ENCODE peak calls at places on chromosomes 7 and 10, in five cellular contexts. One of them, this sample, is unnamed.

GRCh38 chr7:47147213-47147631 is 434.7 kb downstream of the TNS3 start:
- DNase-seq in activated CD4-positive, alpha-beta T cell treated with anti-CD3 and anti-CD28 coated beads, Interleukin-2, amount 50 U/mL, for 24 hours: no peak
- DNase-seq in colonic mucosa: no peak
- DNase-seq in NCI-H510A: no peak
- DNase-seq in C1 segment of cervical spinal cord: no peak
- DNase-seq in this sample: no peak

GRCh38 chr7:141225916-141226618 is 152.2 kb downstream of the TMEM178B start:
- DNase-seq in NCI-H510A: no peak
- DNase-seq in C1 segment of cervical spinal cord: no peak
- DNase-seq in activated CD4-positive, alpha-beta T cell treated with anti-CD3 and anti-CD28 coated beads, Interleukin-2, amount 50 U/mL, for 24 hours: no peak
- DNase-seq in colonic mucosa: no peak
- DNase-seq in this sample: no peak

GRCh38 chr10:82880776-82881175 is 1005.8 kb downstream of the NRG3 start:
- DNase-seq in colonic mucosa: no peak
- DNase-seq in NCI-H510A: no peak
- DNase-seq in C1 segment of cervical spinal cord: no peak
- DNase-seq in activated CD4-positive, alpha-beta T cell treated with anti-CD3 and anti-CD28 coated beads, Interleukin-2, amount 50 U/mL, for 24 hours: no peak
- DNase-seq in this sample: no peak

GRCh38 chr7:16399916-16400895 is 21.1 kb downstream of the CRPPA start:
- DNase-seq in C1 segment of cervical spinal cord: no peak
- DNase-seq in NCI-H510A: no peak
- DNase-seq in colonic mucosa: no peak
- DNase-seq in activated CD4-positive, alpha-beta T cell treated with anti-CD3 and anti-CD28 coated beads, Interleukin-2, amount 50 U/mL, for 24 hours: no peak
- DNase-seq in this sample: no peak

GRCh38 chr10:113469796-113470195 is 83.1 kb upstream of the HABP2 start:
- DNase-seq in NCI-H510A: no peak
- DNase-seq in activated CD4-positive, alpha-beta T cell treated with anti-CD3 and anti-CD28 coated beads, Interleukin-2, amount 50 U/mL, for 24 hours: no peak
- DNase-seq in colonic mucosa: no peak
- DNase-seq in C1 segment of cervical spinal cord: no peak
- DNase-seq in this sample: no peak

GRCh38 chr10:111085690-111086353 is 9.0 kb downstream of the ADRA2A start:
- DNase-seq in NCI-H510A: no peak
- DNase-seq in colonic mucosa: peak
- DNase-seq in C1 segment of cervical spinal cord: no peak
- DNase-seq in activated CD4-positive, alpha-beta T cell treated with anti-CD3 and anti-CD28 coated beads, Interleukin-2, amount 50 U/mL, for 24 hours: no peak
- DNase-seq in this sample: no peak

GRCh38 chr10:17206210-17206709 is 4.8 kb upstream of the TRDMT1 start:
- DNase-seq in activated CD4-positive, alpha-beta T cell treated with anti-CD3 and anti-CD28 coated beads, Interleukin-2, amount 50 U/mL, for 24 hours: peak
- DNase-seq in NCI-H510A: no peak
- DNase-seq in colonic mucosa: no peak
- DNase-seq in C1 segment of cervical spinal cord: no peak
- DNase-seq in this sample: no peak

GRCh38 chr10:101840102-101840684 is 3.4 kb downstream of the KCNIP2 start:
- DNase-seq in activated CD4-positive, alpha-beta T cell treated with anti-CD3 and anti-CD28 coated beads, Interleukin-2, amount 50 U/mL, for 24 hours: no peak
- DNase-seq in colonic mucosa: no peak
- DNase-seq in NCI-H510A: no peak
- DNase-seq in C1 segment of cervical spinal cord: peak
- DNase-seq in this sample: no peak

GRCh38 chr10:123783296-123783695 is 108.3 kb downstream of the CPXM2 start:
- DNase-seq in colonic mucosa: peak
- DNase-seq in C1 segment of cervical spinal cord: no peak
- DNase-seq in activated CD4-positive, alpha-beta T cell treated with anti-CD3 and anti-CD28 coated beads, Interleukin-2, amount 50 U/mL, for 24 hours: no peak
- DNase-seq in NCI-H510A: no peak
- DNase-seq in this sample: no peak